ENCODE peak calls at places on chromosomes 11 and 22, in four cellular contexts. One of them, this sample, is unnamed.

GRCh38 chr11:13061294-13061990 is 52.3 kb downstream of the RASSF10 start:
- DNase-seq in A549: no peak
- DNase-seq in WERI-Rb-1: no peak
- DNase-seq in heart left ventricle: no peak
- DNase-seq in this sample: no peak

GRCh38 chr11:114358711-114359110 is 41.6 kb downstream of the C11orf71 start:
- DNase-seq in A549: no peak
- DNase-seq in WERI-Rb-1: no peak
- DNase-seq in heart left ventricle: no peak
- DNase-seq in this sample: no peak

GRCh38 chr11:94141511-94142307 is 13.1 kb downstream of the PANX1 start:
- DNase-seq in A549: no peak
- DNase-seq in WERI-Rb-1: peak; percentile 24
- DNase-seq in heart left ventricle: no peak
- DNase-seq in this sample: no peak

GRCh38 chr11:117831661-117832415 is 7.3 kb upstream of the FXYD2 start:
- DNase-seq in A549: no peak
- DNase-seq in WERI-Rb-1: no peak
- DNase-seq in heart left ventricle: peak; percentile 4
- DNase-seq in this sample: peak; percentile 48

GRCh38 chr11:84234011-84234410 is 947.8 kb upstream of the CCDC90B start:
- DNase-seq in A549: no peak
- DNase-seq in WERI-Rb-1: no peak
- DNase-seq in heart left ventricle: no peak
- DNase-seq in this sample: no peak

GRCh38 chr11:65412271-65413076 is 10.1 kb upstream of the NEAT1 start:
- DNase-seq in A549: no peak
- DNase-seq in WERI-Rb-1: no peak
- DNase-seq in heart left ventricle: no peak
- DNase-seq in this sample: peak; percentile 55

GRCh38 chr22:44523981-44524759 is 26.1 kb upstream of the RTL6 start:
- DNase-seq in A549: no peak
- DNase-seq in WERI-Rb-1: peak; percentile 80
- DNase-seq in heart left ventricle: no peak
- DNase-seq in this sample: peak; percentile 25

GRCh38 chr22:44583076-44583760 is 85.2 kb upstream of the RTL6 start:
- DNase-seq in A549: peak; percentile 18
- DNase-seq in WERI-Rb-1: peak; percentile 6
- DNase-seq in heart left ventricle: peak; percentile 4
- DNase-seq in this sample: peak; percentile 35

GRCh38 chr11:64675417-64676252 is 47.4 kb downstream of the NRXN2 start:
- DNase-seq in A549: peak; percentile 61
- DNase-seq in WERI-Rb-1: peak; percentile 62
- DNase-seq in heart left ventricle: peak; percentile 87
- DNase-seq in this sample: peak; percentile 97

GRCh38 chr11:1151366-1152315 is 6.1 kb upstream of the MUC5AC start:
- DNase-seq in A549: peak; percentile 76
- DNase-seq in WERI-Rb-1: no peak
- DNase-seq in heart left ventricle: no peak
- DNase-seq in this sample: peak; percentile 55

GRCh38 chr11:108559904-108560303 is 33.7 kb downstream of the EXPH5 start:
- DNase-seq in A549: no peak
- DNase-seq in WERI-Rb-1: no peak
- DNase-seq in heart left ventricle: no peak
- DNase-seq in this sample: no peak

GRCh38 chr11:112525844-112526590 is 265.4 kb upstream of the PLET1 start:
- DNase-seq in A549: no peak
- DNase-seq in WERI-Rb-1: no peak
- DNase-seq in heart left ventricle: no peak
- DNase-seq in this sample: no peak

GRCh38 chr11:61764606-61765260 is 12.3 kb downstream of the MYRF start:
- DNase-seq in A549: no peak
- DNase-seq in WERI-Rb-1: peak; percentile 39
- DNase-seq in heart left ventricle: no peak
- DNase-seq in this sample: no peak

GRCh38 chr11:85875505-85875904 is 20.3 kb downstream of the CCDC83 start:
- DNase-seq in A549: peak; percentile 56
- DNase-seq in WERI-Rb-1: no peak
- DNase-seq in heart left ventricle: no peak
- DNase-seq in this sample: no peak

DNA sequence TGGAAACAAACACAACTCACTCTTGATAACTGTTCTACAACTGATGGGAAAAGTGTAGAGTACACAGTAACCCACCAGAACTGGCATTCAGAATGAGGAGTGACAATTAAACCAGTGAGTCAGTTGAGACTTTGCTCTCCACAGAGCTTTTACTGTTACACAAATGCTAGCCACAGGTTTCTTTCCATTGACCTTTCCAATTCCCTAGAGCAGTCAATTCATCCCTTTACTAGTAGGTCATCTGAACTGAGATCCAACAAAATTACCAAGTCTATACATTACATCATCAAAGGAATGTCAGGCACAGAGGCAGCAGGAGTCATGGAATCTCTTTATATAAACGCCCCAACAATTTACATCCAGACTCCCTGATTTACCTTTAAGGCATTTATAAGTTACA is 65.9 kb downstream of the PHF21A start:
- DNase-seq in A549: no peak
- DNase-seq in WERI-Rb-1: no peak
- DNase-seq in heart left ventricle: no peak
- DNase-seq in this sample: no peak
- TF ChIP-seq CTCF in A549: no peak
- TF ChIP-seq CTCF in WERI-Rb-1: no peak
- TF ChIP-seq CTCF in heart left ventricle: no peak
- TF ChIP-seq CTCF in this sample: no peak

GRCh38 chr22:39125622-39126021 is 26.9 kb downstream of the CBX7 start:
- DNase-seq in A549: no peak
- DNase-seq in WERI-Rb-1: no peak
- DNase-seq in heart left ventricle: no peak
- DNase-seq in this sample: no peak
- TF ChIP-seq CTCF in A549: no peak
- TF ChIP-seq CTCF in WERI-Rb-1: no peak
- TF ChIP-seq CTCF in heart left ventricle: no peak
- TF ChIP-seq CTCF in this sample: no peak

DNA sequence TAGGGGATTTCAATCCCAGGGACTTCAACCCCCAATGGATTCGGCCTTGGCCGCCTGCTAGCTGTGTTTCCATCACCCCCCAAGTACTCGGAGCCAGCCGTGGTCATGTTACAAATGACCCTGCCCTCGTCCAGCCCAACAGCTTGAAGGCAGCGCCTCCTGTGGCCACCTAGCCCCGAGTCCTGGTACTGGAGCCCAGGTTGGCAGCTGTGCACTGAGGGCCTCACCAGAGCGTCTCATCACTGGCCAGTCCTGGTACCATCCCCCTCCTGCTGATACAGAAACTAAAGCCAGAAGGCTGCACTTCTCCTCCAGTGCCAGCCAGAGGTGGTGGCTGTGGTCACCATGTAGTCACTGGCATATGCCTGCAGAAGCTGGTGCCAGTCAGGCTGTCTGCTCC is 44.9 kb upstream of the FADD start:
- DNase-seq in A549: peak; percentile 55
- DNase-seq in WERI-Rb-1: peak; percentile 70
- DNase-seq in heart left ventricle: no peak
- DNase-seq in this sample: no peak
- TF ChIP-seq CTCF in A549: no peak
- TF ChIP-seq CTCF in WERI-Rb-1: peak; percentile 85
- TF ChIP-seq CTCF in heart left ventricle: peak; percentile 11
- TF ChIP-seq CTCF in this sample: peak; percentile 36

GRCh38 chr11:19321351-19321750 is 80.6 kb upstream of the E2F8 start:
- DNase-seq in A549: no peak
- DNase-seq in WERI-Rb-1: no peak
- DNase-seq in heart left ventricle: no peak
- DNase-seq in this sample: no peak

GRCh38 chr11:19320764-19321163 is 80.0 kb upstream of the E2F8 start:
- DNase-seq in A549: no peak
- DNase-seq in WERI-Rb-1: no peak
- DNase-seq in heart left ventricle: no peak
- DNase-seq in this sample: no peak

GRCh38 chr11:19327280-19327679 is 86.5 kb upstream of the E2F8 start:
- DNase-seq in A549: no peak
- DNase-seq in WERI-Rb-1: no peak
- DNase-seq in heart left ventricle: no peak
- DNase-seq in this sample: no peak

GRCh38 chr11:19326499-19326898 is 85.8 kb upstream of the E2F8 start:
- DNase-seq in A549: no peak
- DNase-seq in WERI-Rb-1: no peak
- DNase-seq in heart left ventricle: no peak
- DNase-seq in this sample: no peak

GRCh38 chr11:19323502-19323901 is 82.8 kb upstream of the E2F8 start:
- DNase-seq in A549: no peak
- DNase-seq in WERI-Rb-1: no peak
- DNase-seq in heart left ventricle: no peak
- DNase-seq in this sample: no peak
- TF ChIP-seq CTCF in A549: peak; percentile 15
- TF ChIP-seq CTCF in WERI-Rb-1: no peak
- TF ChIP-seq CTCF in heart left ventricle: no peak
- TF ChIP-seq CTCF in this sample: no peak

GRCh38 chr11:125167954-125168821 is 3.6 kb downstream of the PKNOX2 start:
- DNase-seq in A549: no peak
- DNase-seq in WERI-Rb-1: no peak
- DNase-seq in heart left ventricle: no peak
- DNase-seq in this sample: no peak

GRCh38 chr11:125170001-125170405 is 5.5 kb downstream of the PKNOX2 start:
- DNase-seq in A549: no peak
- DNase-seq in WERI-Rb-1: peak; percentile 69
- DNase-seq in heart left ventricle: peak; percentile 23
- DNase-seq in this sample: no peak

GRCh38 chr11:125170406-125171031 is 6.0 kb downstream of the PKNOX2 start:
- DNase-seq in A549: no peak
- DNase-seq in WERI-Rb-1: peak; percentile 45
- DNase-seq in heart left ventricle: peak; percentile 76
- DNase-seq in this sample: peak; percentile 56

GRCh38 chr11:125167292-125167953 is 2.9 kb downstream of the PKNOX2 start:
- DNase-seq in A549: no peak
- DNase-seq in WERI-Rb-1: peak; percentile 40
- DNase-seq in heart left ventricle: peak; percentile 28
- DNase-seq in this sample: peak; percentile 75

DNA sequence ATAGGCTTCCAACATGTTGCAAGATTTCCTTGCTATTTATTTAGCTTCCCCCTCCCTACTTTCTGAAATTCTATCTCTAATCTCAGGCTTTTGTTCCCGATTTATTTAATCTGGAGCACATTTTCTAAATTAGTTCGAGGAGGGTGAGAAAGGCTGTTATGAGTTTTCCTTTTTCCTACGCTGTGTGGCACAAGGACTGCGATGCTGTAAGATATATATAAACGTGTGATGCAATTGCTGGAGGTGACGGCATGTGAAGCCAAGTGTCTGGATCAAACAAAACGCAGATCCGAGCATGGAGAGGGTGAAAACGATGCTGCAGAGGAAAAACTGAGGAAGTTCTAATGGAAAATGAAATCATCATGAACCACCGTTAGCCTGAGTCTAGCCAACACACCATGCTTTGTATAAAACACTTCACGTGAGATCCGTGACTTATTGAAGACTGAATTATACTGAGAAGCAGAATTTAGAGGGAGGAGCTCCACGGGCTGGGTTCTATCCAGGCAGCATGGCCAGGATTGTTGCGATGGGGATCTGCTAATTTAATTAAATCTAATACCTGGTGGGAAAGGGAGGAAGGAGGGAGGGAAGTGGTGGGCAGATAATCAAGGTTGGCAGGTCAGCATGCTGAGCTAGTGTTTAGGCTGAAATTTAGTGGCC is 4.5 kb downstream of the PKNOX2 start:
- DNase-seq in A549: no peak
- DNase-seq in WERI-Rb-1: peak; percentile 42
- DNase-seq in heart left ventricle: no peak
- DNase-seq in this sample: no peak
- TF ChIP-seq CTCF in A549: no peak
- TF ChIP-seq CTCF in WERI-Rb-1: no peak
- TF ChIP-seq CTCF in heart left ventricle: no peak
- TF ChIP-seq CTCF in this sample: no peak

GRCh38 chr22:31730344-31730711 is 19.6 kb downstream of the PRR14L start:
- DNase-seq in A549: no peak
- DNase-seq in WERI-Rb-1: no peak
- DNase-seq in heart left ventricle: no peak
- DNase-seq in this sample: peak; percentile 10
- TF ChIP-seq CTCF in A549: no peak
- TF ChIP-seq CTCF in WERI-Rb-1: peak; percentile 37
- TF ChIP-seq CTCF in heart left ventricle: no peak
- TF ChIP-seq CTCF in this sample: no peak

GRCh38 chr22:33780761-33781160 is 139.5 kb downstream of the LARGE1 start:
- DNase-seq in A549: no peak
- DNase-seq in WERI-Rb-1: no peak
- DNase-seq in heart left ventricle: no peak
- DNase-seq in this sample: no peak
- TF ChIP-seq CTCF in A549: no peak
- TF ChIP-seq CTCF in WERI-Rb-1: no peak
- TF ChIP-seq CTCF in heart left ventricle: no peak
- TF ChIP-seq CTCF in this sample: no peak

DNA sequence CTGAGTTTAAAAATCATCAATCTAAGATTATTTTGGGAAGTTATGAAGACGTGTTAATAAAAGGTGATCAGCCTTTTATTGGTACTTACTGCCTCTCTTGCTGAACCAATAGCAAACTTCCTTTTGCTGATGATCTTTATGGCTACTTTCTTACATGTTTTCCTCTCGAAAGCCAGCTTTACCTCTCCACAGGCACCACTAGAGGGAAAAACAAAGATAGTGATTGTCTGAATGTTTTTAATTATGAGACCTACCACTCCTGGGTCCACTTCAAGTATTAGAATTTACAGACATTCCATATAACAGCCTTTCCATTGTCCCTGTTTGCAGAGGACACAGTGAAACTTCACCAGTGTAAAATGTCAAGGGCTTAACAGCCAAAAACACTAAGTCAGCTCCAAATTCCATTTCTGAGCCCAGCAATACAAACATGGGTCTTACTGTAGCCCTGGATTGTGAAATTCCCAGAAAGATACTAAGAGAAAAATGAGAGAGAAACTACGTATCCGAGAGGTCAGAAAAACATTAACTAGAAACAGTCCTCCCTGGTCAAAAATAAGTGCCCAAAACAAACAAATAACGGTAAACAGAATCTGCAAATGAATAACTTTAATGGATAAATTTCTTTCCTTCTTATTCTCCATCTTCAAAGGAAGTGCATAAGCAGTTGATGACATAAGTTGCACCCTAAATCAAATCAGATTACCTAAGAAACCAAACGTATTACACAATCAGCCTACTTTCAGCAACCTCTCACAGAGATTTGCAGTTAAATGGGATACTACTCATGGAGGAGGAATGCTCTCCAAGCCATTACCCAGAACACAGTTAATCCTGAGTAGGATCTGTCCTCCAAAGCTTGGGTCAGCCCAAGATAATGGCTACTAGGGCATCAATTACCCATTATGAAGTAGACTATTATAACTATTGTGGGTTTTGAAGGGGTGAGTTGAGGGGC is 29.5 kb downstream of the CHEK2 start:
- DNase-seq in A549: peak; percentile 91
- DNase-seq in WERI-Rb-1: no peak
- DNase-seq in heart left ventricle: no peak
- DNase-seq in this sample: peak; percentile 22
- TF ChIP-seq CTCF in A549: no peak
- TF ChIP-seq CTCF in WERI-Rb-1: no peak
- TF ChIP-seq CTCF in heart left ventricle: no peak
- TF ChIP-seq CTCF in this sample: no peak

This sample was measured in tibial artery.